ENCODE peak calls at places on chromosomes 7 and 10, in eight cellular contexts. One of them, this sample, is unnamed.

GRCh38 chr7:131564640-131565039 is 8.2 kb upstream of the PODXL start:
- DNase-seq in colonic mucosa: no peak
- DNase-seq in Peyer's patch: no peak
- DNase-seq in AG04450: no peak
- DNase-seq in MCF 10A: no peak
- DNase-seq in heart left ventricle: no peak
- DNase-seq in fibroblast of pulmonary artery: no peak
- DNase-seq in kidney: no peak
- DNase-seq in this sample: no peak

GRCh38 chr10:63252095-63252762 is 119.1 kb downstream of the NRBF2 start:
- DNase-seq in colonic mucosa: no peak
- DNase-seq in Peyer's patch: no peak
- DNase-seq in AG04450: no peak
- DNase-seq in MCF 10A: no peak
- DNase-seq in heart left ventricle: no peak
- DNase-seq in fibroblast of pulmonary artery: no peak
- DNase-seq in kidney: no peak
- DNase-seq in this sample: no peak

GRCh38 chr7:141463986-141464385 is 87.2 kb upstream of the AGK start:
- DNase-seq in colonic mucosa: no peak
- DNase-seq in Peyer's patch: no peak
- DNase-seq in AG04450: no peak
- DNase-seq in MCF 10A: peak; percentile 61
- DNase-seq in heart left ventricle: no peak
- DNase-seq in fibroblast of pulmonary artery: no peak
- DNase-seq in kidney: no peak
- DNase-seq in this sample: peak; percentile 12

GRCh38 chr7:55092186-55092976 is 73.6 kb downstream of the EGFR start:
- DNase-seq in colonic mucosa: no peak
- DNase-seq in Peyer's patch: no peak
- DNase-seq in AG04450: no peak
- DNase-seq in MCF 10A: no peak
- DNase-seq in heart left ventricle: no peak
- DNase-seq in fibroblast of pulmonary artery: no peak
- DNase-seq in kidney: no peak
- DNase-seq in this sample: no peak

GRCh38 chr7:74042746-74043522 is 15.0 kb downstream of the ELN start:
- DNase-seq in colonic mucosa: no peak
- DNase-seq in Peyer's patch: no peak
- DNase-seq in AG04450: no peak
- DNase-seq in MCF 10A: no peak
- DNase-seq in heart left ventricle: no peak
- DNase-seq in fibroblast of pulmonary artery: no peak
- DNase-seq in kidney: no peak
- DNase-seq in this sample: no peak

GRCh38 chr7:124738639-124739038 is 27.0 kb downstream of the GPR37 start:
- DNase-seq in colonic mucosa: no peak
- DNase-seq in Peyer's patch: no peak
- DNase-seq in AG04450: no peak
- DNase-seq in MCF 10A: no peak
- DNase-seq in heart left ventricle: no peak
- DNase-seq in fibroblast of pulmonary artery: no peak
- DNase-seq in kidney: no peak
- DNase-seq in this sample: no peak

GRCh38 chr7:27999829-28000228 is 180.8 kb downstream of the JAZF1 start:
- DNase-seq in colonic mucosa: no peak
- DNase-seq in Peyer's patch: no peak
- DNase-seq in AG04450: no peak
- DNase-seq in MCF 10A: peak; percentile 8
- DNase-seq in heart left ventricle: no peak
- DNase-seq in fibroblast of pulmonary artery: no peak
- DNase-seq in kidney: no peak
- DNase-seq in this sample: no peak

GRCh38 chr7:45033261-45033930 is 33.4 kb downstream of the CCM2 start:
- DNase-seq in colonic mucosa: no peak
- DNase-seq in Peyer's patch: no peak
- DNase-seq in AG04450: no peak
- DNase-seq in MCF 10A: peak; percentile 50
- DNase-seq in heart left ventricle: no peak
- DNase-seq in fibroblast of pulmonary artery: no peak
- DNase-seq in kidney: no peak
- DNase-seq in this sample: no peak

GRCh38 chr7:93890041-93890463 is 501 bp downstream of the TFPI2 start:
- DNase-seq in colonic mucosa: no peak
- DNase-seq in Peyer's patch: no peak
- DNase-seq in AG04450: no peak
- DNase-seq in MCF 10A: no peak
- DNase-seq in heart left ventricle: peak; percentile 14
- DNase-seq in fibroblast of pulmonary artery: peak; percentile 72
- DNase-seq in kidney: peak; percentile 75
- DNase-seq in this sample: no peak

GRCh38 chr10:77879065-77879464 is 47.5 kb downstream of the DLG5 start:
- DNase-seq in colonic mucosa: no peak
- DNase-seq in Peyer's patch: no peak
- DNase-seq in AG04450: no peak
- DNase-seq in MCF 10A: no peak
- DNase-seq in heart left ventricle: no peak
- DNase-seq in fibroblast of pulmonary artery: no peak
- DNase-seq in kidney: no peak
- DNase-seq in this sample: no peak

GRCh38 chr10:77875730-77876129 is 50.8 kb downstream of the DLG5 start:
- DNase-seq in colonic mucosa: no peak
- DNase-seq in Peyer's patch: no peak
- DNase-seq in AG04450: no peak
- DNase-seq in MCF 10A: no peak
- DNase-seq in heart left ventricle: no peak
- DNase-seq in fibroblast of pulmonary artery: no peak
- DNase-seq in kidney: no peak
- DNase-seq in this sample: no peak

GRCh38 chr10:77874872-77875271 is 51.7 kb downstream of the DLG5 start:
- DNase-seq in colonic mucosa: no peak
- DNase-seq in Peyer's patch: no peak
- DNase-seq in AG04450: no peak
- DNase-seq in MCF 10A: no peak
- DNase-seq in heart left ventricle: no peak
- DNase-seq in fibroblast of pulmonary artery: no peak
- DNase-seq in kidney: peak; percentile 17
- DNase-seq in this sample: no peak

GRCh38 chr10:77879710-77880109 is 46.8 kb downstream of the DLG5 start:
- DNase-seq in colonic mucosa: no peak
- DNase-seq in Peyer's patch: no peak
- DNase-seq in AG04450: no peak
- DNase-seq in MCF 10A: no peak
- DNase-seq in heart left ventricle: no peak
- DNase-seq in fibroblast of pulmonary artery: no peak
- DNase-seq in kidney: no peak
- DNase-seq in this sample: no peak

GRCh38 chr10:77877461-77878344 is 48.9 kb downstream of the DLG5 start:
- DNase-seq in colonic mucosa: no peak
- DNase-seq in Peyer's patch: peak; percentile 61
- DNase-seq in AG04450: peak; percentile 42
- DNase-seq in MCF 10A: peak; percentile 76
- DNase-seq in heart left ventricle: peak; percentile 30
- DNase-seq in fibroblast of pulmonary artery: peak; percentile 81
- DNase-seq in kidney: peak; percentile 76
- DNase-seq in this sample: no peak
- TF ChIP-seq CTCF in colonic mucosa: no peak
- TF ChIP-seq CTCF in Peyer's patch: no peak
- TF ChIP-seq CTCF in AG04450: no peak
- TF ChIP-seq CTCF in MCF 10A: no peak
- TF ChIP-seq CTCF in heart left ventricle: no peak
- TF ChIP-seq CTCF in fibroblast of pulmonary artery: no peak
- TF ChIP-seq CTCF in kidney: no peak
- TF ChIP-seq CTCF in this sample: peak; percentile 3

GRCh38 chr7:116582164-116582732 is 57.4 kb downstream of the CAV1 start:
- DNase-seq in colonic mucosa: no peak
- DNase-seq in Peyer's patch: no peak
- DNase-seq in AG04450: no peak
- DNase-seq in MCF 10A: peak; percentile 41
- DNase-seq in heart left ventricle: no peak
- DNase-seq in fibroblast of pulmonary artery: peak; percentile 72
- DNase-seq in kidney: no peak
- DNase-seq in this sample: no peak
- TF ChIP-seq CTCF in colonic mucosa: no peak
- TF ChIP-seq CTCF in Peyer's patch: no peak
- TF ChIP-seq CTCF in AG04450: peak; percentile 50
- TF ChIP-seq CTCF in MCF 10A: no peak
- TF ChIP-seq CTCF in heart left ventricle: no peak
- TF ChIP-seq CTCF in fibroblast of pulmonary artery: peak; percentile 56
- TF ChIP-seq CTCF in kidney: no peak
- TF ChIP-seq CTCF in this sample: peak; percentile 32

GRCh38 chr10:86646933-86647332 is 7.4 kb upstream of the OPN4 start:
- DNase-seq in colonic mucosa: no peak
- DNase-seq in Peyer's patch: peak; percentile 13
- DNase-seq in AG04450: no peak
- DNase-seq in MCF 10A: no peak
- DNase-seq in heart left ventricle: no peak
- DNase-seq in fibroblast of pulmonary artery: no peak
- DNase-seq in kidney: no peak
- DNase-seq in this sample: no peak

GRCh38 chr10:86642499-86642898 is 11.8 kb upstream of the OPN4 start:
- DNase-seq in colonic mucosa: no peak
- DNase-seq in Peyer's patch: no peak
- DNase-seq in AG04450: no peak
- DNase-seq in MCF 10A: peak; percentile 37
- DNase-seq in heart left ventricle: no peak
- DNase-seq in fibroblast of pulmonary artery: no peak
- DNase-seq in kidney: no peak
- DNase-seq in this sample: no peak

GRCh38 chr10:86645111-86645445 is 9.3 kb upstream of the OPN4 start:
- DNase-seq in colonic mucosa: no peak
- DNase-seq in Peyer's patch: no peak
- DNase-seq in AG04450: no peak
- DNase-seq in MCF 10A: no peak
- DNase-seq in heart left ventricle: no peak
- DNase-seq in fibroblast of pulmonary artery: no peak
- DNase-seq in kidney: no peak
- DNase-seq in this sample: no peak

GRCh38 chr10:86646532-86646931 is 7.8 kb upstream of the OPN4 start:
- DNase-seq in colonic mucosa: no peak
- DNase-seq in Peyer's patch: no peak
- DNase-seq in AG04450: no peak
- DNase-seq in MCF 10A: no peak
- DNase-seq in heart left ventricle: no peak
- DNase-seq in fibroblast of pulmonary artery: no peak
- DNase-seq in kidney: no peak
- DNase-seq in this sample: no peak

GRCh38 chr10:86644412-86645110 is 9.8 kb upstream of the OPN4 start:
- DNase-seq in colonic mucosa: no peak
- DNase-seq in Peyer's patch: no peak
- DNase-seq in AG04450: no peak
- DNase-seq in MCF 10A: no peak
- DNase-seq in heart left ventricle: no peak
- DNase-seq in fibroblast of pulmonary artery: no peak
- DNase-seq in kidney: no peak
- DNase-seq in this sample: no peak
- TF ChIP-seq CTCF in colonic mucosa: no peak
- TF ChIP-seq CTCF in Peyer's patch: no peak
- TF ChIP-seq CTCF in AG04450: peak; percentile 15
- TF ChIP-seq CTCF in MCF 10A: no peak
- TF ChIP-seq CTCF in heart left ventricle: peak; percentile 14
- TF ChIP-seq CTCF in fibroblast of pulmonary artery: no peak
- TF ChIP-seq CTCF in kidney: no peak
- TF ChIP-seq CTCF in this sample: no peak

DNA sequence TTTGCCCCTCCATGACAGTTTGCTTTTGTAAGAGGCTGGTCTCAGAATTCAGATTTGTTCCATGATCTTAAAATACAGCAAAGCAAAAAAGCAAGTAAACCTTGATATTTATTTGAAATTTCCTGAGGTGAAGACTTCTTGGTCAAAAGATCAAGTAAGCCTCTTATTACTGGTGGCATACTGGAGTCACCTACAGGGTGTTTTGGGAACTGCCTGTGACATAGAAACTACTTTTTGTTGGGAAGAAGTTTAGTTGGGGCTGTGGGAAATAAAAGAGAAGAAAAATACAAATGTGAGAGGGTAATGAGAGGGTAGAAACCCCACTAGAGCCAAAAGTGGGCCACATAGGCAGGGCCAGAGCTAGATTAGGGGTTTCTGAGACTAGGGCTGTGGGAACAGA is 217.9 kb downstream of the OTUD1 start:
- DNase-seq in colonic mucosa: no peak
- DNase-seq in Peyer's patch: no peak
- DNase-seq in AG04450: no peak
- DNase-seq in MCF 10A: peak; percentile 26
- DNase-seq in heart left ventricle: no peak
- DNase-seq in fibroblast of pulmonary artery: no peak
- DNase-seq in kidney: no peak
- DNase-seq in this sample: no peak
- TF ChIP-seq CTCF in colonic mucosa: no peak
- TF ChIP-seq CTCF in Peyer's patch: no peak
- TF ChIP-seq CTCF in AG04450: no peak
- TF ChIP-seq CTCF in MCF 10A: peak; percentile 60
- TF ChIP-seq CTCF in heart left ventricle: peak; percentile 37
- TF ChIP-seq CTCF in fibroblast of pulmonary artery: peak; percentile 3
- TF ChIP-seq CTCF in kidney: peak; percentile 67
- TF ChIP-seq CTCF in this sample: peak; percentile 77

DNA sequence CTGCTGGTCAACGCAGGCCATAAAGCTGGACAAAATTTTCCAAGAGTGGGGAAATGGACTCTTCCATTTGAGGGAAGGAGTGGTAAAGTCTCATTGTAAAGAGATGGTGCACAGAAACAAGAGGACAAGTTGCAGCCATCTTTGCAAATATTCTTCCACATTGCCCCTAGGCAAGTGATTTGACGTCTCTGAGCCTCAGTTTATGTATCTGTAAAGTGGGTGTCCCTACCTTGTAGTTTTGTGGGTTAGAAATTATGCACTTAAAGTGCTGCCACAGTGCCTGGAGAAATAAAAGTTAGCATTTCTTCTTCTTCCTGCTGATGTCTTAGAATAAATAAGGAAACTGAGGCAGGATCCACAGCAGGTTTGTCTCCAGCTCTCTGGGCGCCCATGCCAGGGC is 12.1 kb downstream of the ADAMTS14 start:
- DNase-seq in colonic mucosa: no peak
- DNase-seq in Peyer's patch: no peak
- DNase-seq in AG04450: no peak
- DNase-seq in MCF 10A: no peak
- DNase-seq in heart left ventricle: no peak
- DNase-seq in fibroblast of pulmonary artery: no peak
- DNase-seq in kidney: no peak
- DNase-seq in this sample: no peak
- TF ChIP-seq CTCF in colonic mucosa: no peak
- TF ChIP-seq CTCF in Peyer's patch: no peak
- TF ChIP-seq CTCF in AG04450: no peak
- TF ChIP-seq CTCF in MCF 10A: no peak
- TF ChIP-seq CTCF in heart left ventricle: no peak
- TF ChIP-seq CTCF in fibroblast of pulmonary artery: no peak
- TF ChIP-seq CTCF in kidney: no peak
- TF ChIP-seq CTCF in this sample: no peak